ENCODE peak calls at places on chromosome 18, in five cellular contexts. A is activated CD8-positive, alpha-beta memory T cell treated with anti-CD3 and anti-CD28 coated beads, Interleukin-2, amount 10 ng/mL, durations not matched to agents 7 days and 5 days; N is DMS 273 treated with DMSO at 0.1 percent for 48 hours; R is fibroblast of lung; T is small intestine. V is an unnamed sample.
A peak's percentile ranks its signal among the peaks of the same experiment; 100 is the strongest.

GRCh38 chr18:58213445-58213844 is 169.4 kb downstream of the NEDD4L start:
- DNase-seq in N (no peak), A (no peak), R (peak; percentile 97), T (no peak), V (no peak)

GRCh38 chr18:5144629-5145028 is 52.4 kb downstream of the AKAIN1 start:
- DNase-seq in A (no peak), N (no peak), T (no peak), R (no peak), V (no peak)

GRCh38 chr18:45793295-45793965 is 32.0 kb upstream of the SIGLEC15 start:
- DNase-seq in A (no peak), T (no peak), R (peak; percentile 89), N (no peak), V (no peak)

GRCh38 chr18:34097312-34097711 is 127.4 kb downstream of the NOL4 start:
- DNase-seq in R (peak; percentile 3), T (peak; percentile 56), A (no peak), N (no peak), V (no peak)

GRCh38 chr18:76365561-76365960 is 129.5 kb downstream of the ZNF516 start:
- DNase-seq in T (no peak), A (no peak), N (no peak), R (no peak), V (no peak)

GRCh38 chr18:3649559-3650426 is 199.8 kb downstream of the TGIF1 start:
- DNase-seq in N (no peak), T (no peak), A (no peak), R (peak; percentile 86), V (no peak)

GRCh38 chr18:21672868-21673267 is 31.7 kb downstream of the ABHD3 start:
- DNase-seq in A (no peak), N (no peak), T (peak; percentile 66), R (peak; percentile 73), V (no peak)

GRCh38 chr18:23291456-23292205 is 156.3 kb downstream of the CABLES1 start:
- DNase-seq in N (no peak), R (peak; percentile 93), T (no peak), A (no peak), V (no peak)

GRCh38 chr18:51447351-51447896 is 249.9 kb upstream of the MEX3C start:
- DNase-seq in T (no peak), A (no peak), N (no peak), R (no peak), V (no peak)

GRCh38 chr18:39448942-39449341 is 1883.3 kb upstream of the CELF4 start:
- DNase-seq in N (no peak), T (no peak), R (no peak), A (no peak), V (no peak)

V was measured in HuH-7.5.